ENCODE peak calls at places on chromosomes 16 and 17, in four cellular contexts. Q is HepG2, K is GM12878, R is H1. V is an unnamed sample.

GRCh38 chr17:8147805-8148404 is 4.3 kb downstream of the PER1 start:
- DNase-seq in Q (no peak), K (no peak), R (no peak), V (no peak)

GRCh38 chr17:17849147-17849820 is 12.5 kb upstream of the SREBF1 start:
- DNase-seq in Q (peak), K (peak), R (no peak), V (no peak)

GRCh38 chr17:29165261-29165660 is 14.9 kb downstream of the MYO18A start:
- DNase-seq in Q (no peak), K (no peak), R (no peak), V (no peak)

GRCh38 chr16:20327444-20328041 is at the start of gene GP2:
- DNase-seq in Q (peak), K (no peak), R (no peak), V (no peak)

GRCh38 chr17:20089795-20090547 is 80.8 kb downstream of the SPECC1 start:
- DNase-seq in Q (no peak), K (no peak), R (no peak), V (no peak)

GRCh38 chr17:72839086-72839728 is 253.3 kb downstream of the SLC39A11 start:
- DNase-seq in Q (no peak), K (no peak), R (no peak), V (no peak)

GRCh38 chr17:17494499-17495447 is 1.4 kb downstream of the RASD1 start:
- DNase-seq in Q (no peak), K (no peak), R (no peak), V (no peak)

GRCh38 chr17:77645441-77646430 is 312.8 kb upstream of the TNRC6C start:
- DNase-seq in Q (no peak), K (no peak), R (no peak), V (no peak)

GRCh38 chr16:79484237-79484636 is 116.3 kb downstream of the MAF start:
- DNase-seq in Q (no peak), K (no peak), R (no peak), V (no peak)

GRCh38 chr16:85202631-85203461 is 90.6 kb upstream of the CIBAR2 start:
- DNase-seq in Q (no peak), K (no peak), R (no peak), V (no peak)

GRCh38 chr16:30430428-30430970 is 669 bp upstream of the DCTPP1 start:
- DNase-seq in Q (peak), K (no peak), R (no peak), V (no peak)

GRCh38 chr16:57723170-57723569 is 12.4 kb upstream of the KATNB1 start:
- DNase-seq in Q (peak), K (no peak), R (no peak), V (no peak)

GRCh38 chr16:67914758-67915622 is 16.7 kb downstream of the CTRL start:
- DNase-seq in Q (no peak), K (no peak), R (no peak), V (no peak)

GRCh38 chr17:57369509-57369945 is 113.2 kb downstream of the MSI2 start:
- DNase-seq in Q (peak), K (no peak), R (no peak), V (no peak)

GRCh38 chr16:4795181-4795827 is at the start of gene SMIM22:
- DNase-seq in Q (no peak), K (no peak), R (no peak), V (no peak)

GRCh38 chr16:71440669-71441347 is 1.0 kb downstream of the TLE7 start:
- DNase-seq in Q (peak), K (no peak), R (peak), V (no peak)

GRCh38 chr17:75845058-75845711 is 981 bp upstream of the UNC13D start:
- DNase-seq in Q (peak), K (peak), R (peak), V (peak)

GRCh38 chr17:16513858-16514257 is 21.9 kb upstream of the LRRC75A start:
- DNase-seq in Q (no peak), K (no peak), R (no peak), V (no peak)

GRCh38 chr16:73196670-73197069 is 148.7 kb upstream of the ZFHX3 start:
- DNase-seq in Q (peak), K (peak), R (peak), V (peak)

GRCh38 chr16:87041732-87042131 is 275.5 kb downstream of the C16orf95 start:
- DNase-seq in Q (no peak), K (no peak), R (no peak), V (no peak)

GRCh38 chr17:65589321-65589720 is 27.9 kb upstream of the AXIN2 start:
- DNase-seq in Q (no peak), K (no peak), R (no peak), V (no peak)

GRCh38 chr17:76495663-76496400 is 5.4 kb downstream of the RHBDF2 start:
- DNase-seq in Q (no peak), K (no peak), R (no peak), V (no peak)

GRCh38 chr16:11047057-11047456 is 102.7 kb downstream of the CLEC16A start:
- DNase-seq in Q (no peak), K (no peak), R (no peak), V (no peak)

GRCh38 chr16:21277927-21278706 is at the start of gene CRYM:
- DNase-seq in Q (peak), K (no peak), R (peak), V (no peak)

GRCh38 chr16:66127459-66128362 is 238.8 kb upstream of the CDH5 start:
- DNase-seq in Q (no peak), K (no peak), R (no peak), V (no peak)

GRCh38 chr16:10156111-10156510 is 26.1 kb downstream of the GRIN2A start:
- DNase-seq in Q (no peak), K (no peak), R (no peak), V (no peak)

GRCh38 chr16:72455743-72456659 is 284.0 kb upstream of the PMFBP1 start:
- DNase-seq in Q (peak), K (no peak), R (no peak), V (no peak)

GRCh38 chr17:45364531-45365390 is 47.9 kb upstream of the MAP3K14 start:
- DNase-seq in Q (no peak), K (no peak), R (peak), V (no peak)

GRCh38 chr17:62876063-62876462 is 67.9 kb upstream of the MARCHF10 start:
- DNase-seq in Q (no peak), K (no peak), R (no peak), V (no peak)

GRCh38 chr17:64056269-64057005 is 36.0 kb upstream of the ICAM2 start:
- DNase-seq in Q (no peak), K (peak), R (peak), V (no peak)

GRCh38 chr16:48628359-48628985 is 18.5 kb upstream of the N4BP1 start:
- DNase-seq in Q (no peak), K (no peak), R (no peak), V (no peak)

GRCh38 chr17:40958086-40958953 is 8.4 kb downstream of the KRT39 start:
- DNase-seq in Q (peak), K (no peak), R (no peak), V (no peak)

GRCh38 chr16:3819741-3820724 is 60.5 kb downstream of the CREBBP start:
- DNase-seq in Q (no peak), K (no peak), R (no peak), V (peak)

GRCh38 chr16:89581045-89581695 is 5.6 kb downstream of the CPNE7 start:
- DNase-seq in Q (peak), K (no peak), R (no peak), V (peak)

GRCh38 chr17:47200325-47200663 is 8.9 kb upstream of the MYL4 start:
- DNase-seq in Q (no peak), K (no peak), R (no peak), V (no peak)
- H2AFZ ChIP-seq in Q (peak), K (peak), R (no peak), V (no peak)

DNA sequence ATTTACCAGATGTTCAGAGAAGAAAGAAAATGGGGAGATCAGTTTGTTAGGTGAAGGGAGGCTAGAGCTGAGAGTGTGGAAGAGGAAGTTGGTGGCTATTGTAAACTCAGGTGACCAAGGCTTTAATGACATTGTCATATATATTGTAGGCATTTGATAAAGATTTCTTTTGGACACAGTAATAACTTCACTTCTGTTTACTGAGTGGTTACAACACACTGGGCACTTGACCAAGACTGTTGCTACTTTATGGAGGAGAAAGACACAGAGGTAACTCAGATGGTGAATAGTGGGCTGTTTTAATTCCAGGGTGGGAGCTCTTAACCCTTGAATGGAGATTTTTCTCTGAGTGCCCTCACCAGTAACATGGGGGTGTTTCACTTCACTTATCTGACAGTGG is 46.0 kb downstream of the TNRC6A start:
- DNase-seq in Q (no peak), K (no peak), R (no peak), V (no peak)
- TF ChIP-seq SRF in Q (no peak), K (no peak), R (no peak), V (no peak)

DNA sequence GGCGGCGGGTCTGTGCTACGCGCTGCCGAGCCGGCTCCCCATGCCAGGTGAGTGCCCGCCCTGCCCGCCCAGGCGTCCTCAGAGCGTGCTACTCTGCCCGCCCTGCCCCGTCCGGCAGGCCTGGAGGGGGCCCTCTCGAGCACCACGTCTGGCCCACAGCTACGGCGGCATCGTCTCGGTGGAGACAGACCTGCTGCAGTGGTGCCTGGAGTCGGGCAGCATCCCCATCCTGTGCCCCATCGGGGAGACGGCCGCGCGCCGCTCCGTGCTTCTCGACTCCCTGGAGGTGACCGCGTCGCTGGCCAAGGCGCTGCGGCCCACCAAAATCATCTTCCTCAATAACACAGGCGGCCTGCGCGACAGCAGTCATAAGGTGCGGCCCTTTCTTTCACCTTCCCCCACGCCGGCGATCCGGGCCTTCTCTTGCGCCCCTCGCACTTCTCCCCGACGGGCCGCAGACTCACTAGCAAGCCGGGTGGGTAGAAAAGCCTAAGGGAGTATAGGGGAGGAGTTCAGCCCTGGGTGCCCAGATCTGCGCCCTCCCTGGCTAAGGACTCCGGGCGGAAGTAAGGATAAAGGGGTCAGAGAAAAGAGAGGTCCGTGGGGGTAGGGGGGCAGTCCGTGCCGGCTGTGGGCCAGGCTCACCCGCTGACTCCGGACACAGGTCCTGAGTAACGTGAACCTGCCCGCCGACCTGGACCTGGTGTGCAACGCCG is 1.6 kb downstream of the NAGS start:
- DNase-seq in Q (no peak), K (no peak), R (no peak), V (no peak)
- TF ChIP-seq EZH2 in Q (no peak), K (peak), R (peak), V (no peak)

GRCh38 chr16:50814043-50814442 is 72.2 kb downstream of the CYLD start:
- DNase-seq in Q (no peak), K (no peak), R (no peak), V (no peak)

GRCh38 chr16:50814541-50814940 is 72.7 kb downstream of the CYLD start:
- DNase-seq in Q (no peak), K (no peak), R (no peak), V (no peak)

GRCh38 chr16:50816901-50817555 is 75.1 kb downstream of the CYLD start:
- DNase-seq in Q (no peak), K (no peak), R (no peak), V (no peak)

GRCh38 chr16:50812876-50813466 is 71.1 kb downstream of the CYLD start:
- DNase-seq in Q (no peak), K (no peak), R (no peak), V (no peak)

GRCh38 chr16:50815382-50815781 is 73.5 kb downstream of the CYLD start:
- DNase-seq in Q (no peak), K (no peak), R (no peak), V (no peak)
- H2AFZ ChIP-seq in Q (no peak), K (no peak), R (no peak), V (no peak)

GRCh38 chr17:14581181-14581830 is 280.4 kb downstream of the HS3ST3B1 start:
- DNase-seq in Q (no peak), K (no peak), R (no peak), V (no peak)
- TF ChIP-seq SRF in Q (no peak), K (no peak), R (no peak), V (no peak)

GRCh38 chr17:5915337-5915736 is 154.8 kb upstream of the WSCD1 start:
- DNase-seq in Q (no peak), K (no peak), R (no peak), V (no peak)

GRCh38 chr17:5913641-5914040 is 156.5 kb upstream of the WSCD1 start:
- DNase-seq in Q (no peak), K (no peak), R (no peak), V (no peak)

GRCh38 chr17:5922476-5922875 is 147.7 kb upstream of the WSCD1 start:
- DNase-seq in Q (no peak), K (no peak), R (no peak), V (no peak)

GRCh38 chr17:5921919-5922318 is 148.3 kb upstream of the WSCD1 start:
- DNase-seq in Q (no peak), K (no peak), R (no peak), V (peak)

GRCh38 chr17:5919104-5919503 is 151.1 kb upstream of the WSCD1 start:
- DNase-seq in Q (no peak), K (no peak), R (peak), V (no peak)
- TF ChIP-seq EZH2 in Q (no peak), K (no peak), R (no peak), V (no peak)

DNA sequence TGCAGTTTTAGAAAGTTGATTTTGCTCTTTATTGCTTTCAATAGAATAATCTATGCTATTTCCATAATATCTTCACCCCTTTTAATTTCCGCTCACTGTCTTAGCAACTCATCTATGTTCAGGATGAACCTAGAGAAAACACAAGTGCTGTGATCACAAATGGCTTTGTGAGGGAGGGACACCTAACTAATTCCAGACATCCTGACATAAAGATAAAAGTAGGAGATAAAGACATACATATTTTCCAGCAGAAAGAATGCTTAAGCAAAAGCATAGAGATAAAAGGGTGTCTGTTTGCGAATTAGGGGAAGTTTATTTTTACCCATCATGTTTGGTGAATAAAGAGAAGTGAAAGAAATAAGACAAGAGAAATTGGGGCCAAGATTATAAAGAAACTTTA is 254.2 kb downstream of the KCNJ2 start:
- DNase-seq in Q (no peak), K (no peak), R (no peak), V (no peak)
- H2AFZ ChIP-seq in Q (no peak), K (no peak), R (no peak), V (no peak)

DNA sequence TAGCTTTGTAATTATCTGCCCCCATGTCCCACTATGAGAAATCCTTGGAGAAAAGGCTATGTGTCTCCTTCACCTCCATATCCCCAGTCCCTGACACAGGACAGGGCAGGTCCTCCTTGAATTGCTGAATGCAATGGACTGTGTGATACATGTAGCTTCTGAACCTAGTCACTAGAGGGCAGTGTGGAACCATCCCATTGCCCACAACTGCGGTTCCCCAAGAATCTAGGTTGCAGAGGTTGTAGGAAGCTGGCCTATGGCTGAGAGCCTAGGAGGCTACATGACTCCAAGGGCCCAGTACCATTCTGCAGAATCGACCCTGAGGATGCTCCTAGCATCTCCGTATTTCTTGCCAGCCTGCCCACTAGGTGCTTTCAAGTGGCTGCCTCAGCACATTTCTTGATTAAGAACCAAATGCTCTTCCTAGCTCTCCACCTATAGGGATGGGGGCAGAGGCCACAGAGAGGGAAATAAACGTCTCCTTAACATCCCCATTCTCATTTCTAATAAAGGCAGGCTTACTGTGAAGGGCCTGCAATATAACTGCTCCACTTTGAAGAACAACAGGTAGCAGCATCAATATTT is 394.0 kb downstream of the CA10 start:
- DNase-seq in Q (peak), K (peak), R (peak), V (peak)
- TF ChIP-seq SRF in Q (no peak), K (no peak), R (no peak), V (no peak)

DNA sequence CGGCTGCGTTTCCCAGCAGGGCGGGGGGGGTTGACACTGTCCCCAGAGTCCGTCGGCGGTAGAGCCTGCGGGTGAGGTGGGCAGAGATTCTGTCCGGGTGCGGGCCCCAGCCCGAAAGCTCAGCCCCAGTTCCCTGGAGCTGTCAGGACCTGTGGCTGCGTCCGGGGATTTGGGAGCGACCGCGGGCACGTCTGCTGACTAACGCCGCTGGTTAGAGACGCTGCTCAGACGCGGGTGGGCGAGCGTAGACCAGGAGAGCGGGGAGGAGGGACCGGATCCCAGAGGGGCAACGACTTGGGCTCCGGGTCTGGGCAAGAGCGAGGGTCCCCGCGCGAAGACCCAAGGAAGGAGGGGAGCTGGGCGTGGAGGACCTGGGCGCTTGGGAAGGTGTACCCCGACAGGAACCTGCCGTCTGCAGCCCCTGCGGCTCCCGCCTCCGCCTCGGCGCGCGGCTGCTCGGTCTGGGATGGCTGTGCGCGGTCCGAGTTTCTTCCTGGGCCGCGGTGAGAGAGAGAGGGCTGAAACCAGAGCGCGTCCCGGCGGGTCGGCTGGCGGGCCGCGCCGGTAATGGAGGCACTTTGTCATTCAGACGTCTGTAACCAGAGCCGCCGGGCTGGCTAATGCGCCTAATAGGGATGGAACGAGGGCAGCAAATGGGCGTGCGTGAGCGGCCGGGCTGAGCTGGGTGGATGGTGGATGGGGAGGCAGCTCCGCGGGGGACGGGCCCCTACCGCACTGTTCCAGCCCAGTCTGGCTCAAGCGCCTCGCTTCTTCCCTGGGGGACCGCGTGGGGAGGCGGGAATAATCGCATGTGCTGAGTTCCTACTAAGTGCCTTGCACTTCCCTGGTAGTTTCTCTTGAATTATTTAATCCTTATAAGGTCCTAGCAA is 2.3 kb downstream of the NGFR start:
- DNase-seq in Q (no peak), K (no peak), R (no peak), V (no peak)
- TF ChIP-seq EZH2 in Q (peak), K (no peak), R (peak), V (no peak)